ENCODE peak calls at places on chromosomes 6 and 20, in five cellular contexts. I is HFF-Myc, R is H9, P is heart right ventricle, A is esophagus squamous epithelium. Z is an unnamed sample.

GRCh38 chr6:84623956-84624680 is 140.3 kb downstream of the TBX18 start:
- DNase-seq in A (no peak), R (no peak), P (peak; percentile 35), I (no peak), Z (peak; percentile 92)

GRCh38 chr20:21515300-21516179 is 1.7 kb upstream of the NKX2-2 start:
- DNase-seq in P (no peak), I (no peak), R (no peak), A (no peak), Z (no peak)

GRCh38 chr6:44338228-44339122 is 4.0 kb upstream of the SPATS1 start:
- DNase-seq in A (no peak), I (peak; percentile 41), R (peak; percentile 74), P (peak; percentile 53), Z (peak; percentile 67)

GRCh38 chr6:134778431-134778830 is 171.5 kb downstream of the ALDH8A1 start:
- DNase-seq in R (no peak), P (no peak), I (no peak), A (no peak), Z (no peak)

GRCh38 chr6:74431873-74432272 is 735.9 kb downstream of the CD109 start:
- DNase-seq in P (no peak), I (no peak), R (no peak), A (no peak), Z (peak; percentile 62)

GRCh38 chr20:53929974-53930650 is 140.3 kb downstream of the BCAS1 start:
- DNase-seq in P (no peak), I (no peak), A (no peak), R (no peak), Z (no peak)

GRCh38 chr6:48986803-48987202 is 476.2 kb downstream of the MMUT start:
- DNase-seq in A (no peak), P (no peak), I (no peak), R (no peak), Z (no peak)

GRCh38 chr6:109456710-109457595 is 1.4 kb upstream of the MICAL1 start:
- DNase-seq in P (peak; percentile 47), R (no peak), A (no peak), I (no peak), Z (peak; percentile 79)

GRCh38 chr6:91718198-91718597 is 1131.3 kb upstream of the MAP3K7 start:
- DNase-seq in A (no peak), I (no peak), P (no peak), R (no peak), Z (no peak)

GRCh38 chr20:24610341-24611115 is 141.1 kb downstream of the SYNDIG1 start:
- DNase-seq in I (no peak), A (no peak), P (no peak), R (no peak), Z (no peak)

GRCh38 chr6:157429248-157429647 is 48.3 kb downstream of the ZDHHC14 start:
- DNase-seq in A (no peak), P (no peak), I (no peak), R (no peak), Z (no peak)

GRCh38 chr6:155090166-155090565 is 95.1 kb downstream of the TIAM2 start:
- DNase-seq in R (no peak), P (no peak), A (no peak), I (no peak), Z (no peak)

GRCh38 chr6:165800337-165800736 is 137.3 kb upstream of the PDE10A start:
- DNase-seq in R (no peak), I (no peak), A (no peak), P (no peak), Z (peak; percentile 31)

GRCh38 chr6:64258752-64259151 is 623.1 kb downstream of the PHF3 start:
- DNase-seq in P (no peak), A (no peak), I (no peak), R (no peak), Z (no peak)

GRCh38 chr6:114344216-114344970 is 1.6 kb upstream of the HS3ST5 start:
- DNase-seq in A (no peak), R (no peak), P (no peak), I (no peak), Z (no peak)

GRCh38 chr6:32196682-32197616 is 4.5 kb upstream of the GPSM3 start:
- DNase-seq in R (peak; percentile 54), P (peak; percentile 53), I (no peak), A (no peak), Z (peak; percentile 28)
- TF ChIP-seq CTCF in R (no peak), P (no peak), I (no peak), A (no peak), Z (no peak)

GRCh38 chr6:160667854-160668481 is 3.9 kb upstream of the LPA start:
- DNase-seq in P (no peak), R (peak; percentile 76), I (no peak), A (no peak), Z (no peak)
- TF ChIP-seq CTCF in P (peak; percentile 36), R (peak; percentile 84), I (peak; percentile 16), A (no peak), Z (no peak)

GRCh38 chr20:63295422-63295821 is 2.4 kb downstream of the COL20A1 start:
- DNase-seq in R (no peak), A (no peak), P (no peak), I (no peak), Z (no peak)
- TF ChIP-seq CTCF in R (no peak), A (no peak), P (no peak), I (no peak), Z (no peak)

GRCh38 chr6:32968770-32969684 is 633 bp downstream of the BRD2 start:
- DNase-seq in P (peak; percentile 75), A (no peak), I (peak; percentile 67), R (peak; percentile 92), Z (peak; percentile 94)
- TF ChIP-seq CTCF in P (no peak), A (no peak), I (peak; percentile 6), R (no peak), Z (peak; percentile 25)

DNA sequence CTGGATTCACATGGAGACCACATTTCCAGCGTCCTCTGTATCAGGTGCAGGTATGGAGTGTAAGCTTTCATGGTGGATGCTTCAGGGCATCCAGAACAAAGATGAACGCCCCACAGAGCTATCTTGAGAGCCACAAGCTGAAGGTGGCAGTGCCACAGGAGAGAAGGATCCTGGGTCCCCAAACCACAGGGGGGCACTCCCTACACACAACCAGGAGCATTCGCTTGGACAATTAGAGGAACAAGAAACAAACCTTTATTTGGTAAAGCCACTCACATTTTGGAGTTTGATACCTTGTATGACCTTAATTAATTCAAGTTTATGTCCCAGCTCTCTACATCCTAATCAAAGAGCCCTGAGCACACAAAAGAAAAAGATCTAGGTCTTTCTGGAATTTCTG is 406.3 kb downstream of the PREX1 start:
- DNase-seq in I (no peak), A (no peak), P (no peak), R (no peak), Z (no peak)
- TF ChIP-seq CTCF in I (no peak), A (no peak), P (no peak), R (no peak), Z (no peak)

GRCh38 chr6:100775667-100776066 is 105.5 kb downstream of the ASCC3 start:
- DNase-seq in R (no peak), I (no peak), P (no peak), A (no peak), Z (peak; percentile 36)
- TF ChIP-seq CTCF in R (no peak), I (no peak), P (peak; percentile 22), A (no peak), Z (peak; percentile 6)

GRCh38 chr20:7094438-7094997 is 327.0 kb downstream of the BMP2 start:
- DNase-seq in P (peak; percentile 6), A (no peak), I (peak; percentile 10), R (peak; percentile 50), Z (peak; percentile 3)
- TF ChIP-seq CTCF in P (peak; percentile 37), A (no peak), I (peak; percentile 74), R (peak; percentile 96), Z (peak; percentile 51)

DNA sequence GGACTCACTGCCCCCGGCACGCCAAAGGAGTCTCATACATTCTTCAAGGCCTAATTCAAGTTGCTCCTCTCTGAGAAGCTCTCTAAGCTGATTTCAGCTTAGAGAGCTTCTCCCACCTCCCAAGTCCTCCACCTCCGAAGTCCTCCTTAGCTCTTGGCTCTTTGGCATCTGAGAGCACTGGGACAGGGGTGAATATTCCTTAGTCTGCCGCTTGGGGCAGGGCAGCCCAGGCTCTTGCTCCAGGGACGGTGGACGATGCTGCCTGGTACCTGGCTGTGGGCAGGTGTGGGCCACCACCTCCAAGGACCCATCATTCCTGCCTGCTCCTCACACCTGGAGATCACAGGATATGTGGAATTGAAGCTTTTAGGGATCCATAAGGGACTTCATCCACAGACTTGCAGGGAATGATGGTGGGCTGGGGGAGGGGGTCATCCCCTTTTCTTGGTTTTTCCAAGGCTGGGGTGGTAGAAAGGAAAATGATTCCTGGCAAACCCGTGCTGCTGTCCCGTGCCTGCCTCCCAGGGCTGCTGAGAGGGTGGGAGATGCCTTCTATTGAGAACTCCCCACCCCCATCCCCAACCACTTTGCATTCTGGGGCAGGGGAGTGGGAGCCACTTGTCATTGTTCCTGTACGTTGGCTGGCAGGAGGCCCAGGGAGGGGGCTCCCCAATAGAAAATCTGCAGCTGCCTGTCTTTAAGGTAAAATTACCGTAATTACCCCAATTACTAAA is 57.4 kb downstream of the ARHGAP40 start:
- DNase-seq in R (peak; percentile 87), I (no peak), P (no peak), A (no peak), Z (peak; percentile 18)
- TF ChIP-seq CTCF in R (peak; percentile 86), I (peak; percentile 68), P (peak; percentile 59), A (peak; percentile 31), Z (peak; percentile 74)

GRCh38 chr6:17485946-17486345 is 92.6 kb downstream of the CAP2 start:
- DNase-seq in A (no peak), P (no peak), R (no peak), I (no peak), Z (no peak)

GRCh38 chr6:17484201-17484606 is 90.8 kb downstream of the CAP2 start:
- DNase-seq in I (no peak), P (peak; percentile 15), R (no peak), A (no peak), Z (no peak)

GRCh38 chr6:17483391-17484016 is 90.1 kb downstream of the CAP2 start:
- DNase-seq in I (no peak), A (no peak), R (no peak), P (peak; percentile 22), Z (no peak)

GRCh38 chr6:17485181-17485580 is 91.8 kb downstream of the CAP2 start:
- DNase-seq in P (no peak), A (no peak), I (no peak), R (no peak), Z (no peak)

DNA sequence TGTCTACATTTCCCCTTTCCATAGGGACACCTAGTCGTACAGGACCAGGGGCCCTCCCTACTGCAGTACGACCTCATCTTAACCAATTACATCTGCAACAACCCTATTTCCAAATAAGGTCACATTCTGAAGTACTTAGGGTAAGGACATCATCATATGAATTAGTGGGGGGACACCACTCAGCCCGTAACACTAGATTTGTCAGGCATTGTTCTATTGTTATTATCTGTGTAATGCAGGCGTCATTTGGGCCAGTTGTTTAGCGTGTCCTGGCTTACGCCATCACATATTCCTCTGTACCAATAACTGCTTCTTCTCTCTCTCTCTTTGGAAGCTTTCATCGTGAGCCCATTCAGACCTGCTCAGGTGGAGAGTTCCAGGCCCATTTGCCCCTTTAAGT is 89.3 kb downstream of the CAP2 start:
- DNase-seq in R (no peak), A (no peak), P (no peak), I (no peak), Z (no peak)
- TF ChIP-seq CTCF in R (no peak), A (no peak), P (no peak), I (no peak), Z (no peak)

GRCh38 chr6:25027221-25027916 is 91.6 kb upstream of the RIPOR2 start:
- DNase-seq in A (no peak), R (peak; percentile 69), I (no peak), P (no peak), Z (no peak)
- TF ChIP-seq CTCF in A (no peak), R (peak; percentile 43), I (no peak), P (no peak), Z (no peak)